ENCODE peak calls at places on chromosome 1, in six cellular contexts. N is A673, Z is WERI-Rb-1, F is body of pancreas, E is mesenchymal stem cell, U is stomach. O is an unnamed sample. For H3K36me3, the result is how much of the 10 kb centered on the place peaks cover.

GRCh38 chr1:10252508-10252907 is 42.1 kb downstream of the KIF1B start:
- DNase-seq in U (no peak), N (peak), Z (no peak), E (peak), F (no peak), O (peak)

GRCh38 chr1:214362188-214362882 is 81.4 kb downstream of the SMYD2 start:
- DNase-seq in U (no peak), N (no peak), Z (no peak), F (no peak), E (peak), O (peak)

GRCh38 chr1:25562101-25562927 is 18.9 kb downstream of the LDLRAP1 start:
- DNase-seq in E (no peak), N (no peak), Z (no peak), U (peak), F (peak), O (no peak)

GRCh38 chr1:152497273-152497672 is 13.3 kb upstream of the LCE5A start:
- DNase-seq in U (no peak), N (peak), F (no peak), Z (peak), E (no peak), O (no peak)

GRCh38 chr1:224820341-224820740 is 109.1 kb upstream of the DNAH14 start:
- DNase-seq in U (no peak), F (no peak), N (no peak), E (no peak), Z (no peak), O (no peak)

GRCh38 chr1:99772809-99773208 is 6.4 kb upstream of the FRRS1 start:
- DNase-seq in U (no peak), F (no peak), N (no peak), E (no peak), Z (no peak), O (no peak)

GRCh38 chr1:221543529-221544120 is 198.3 kb downstream of the DUSP10 start:
- DNase-seq in N (no peak), Z (no peak), F (no peak), E (peak), U (no peak), O (peak)

GRCh38 chr1:178055093-178055492 is 38.8 kb upstream of the RASAL2 start:
- DNase-seq in Z (peak), U (no peak), F (no peak), E (no peak), N (no peak), O (no peak)

GRCh38 chr1:24659993-24660665 is 17.0 kb downstream of the SRRM1 start:
- DNase-seq in N (no peak), Z (no peak), E (no peak), U (no peak), F (no peak), O (no peak)

GRCh38 chr1:48718696-48719095 is 58.0 kb downstream of the BEND5 start:
- DNase-seq in E (no peak), N (no peak), U (no peak), F (no peak), Z (no peak), O (no peak)

GRCh38 chr1:93591833-93592635 is 89.6 kb downstream of the BCAR3 start:
- DNase-seq in E (no peak), U (peak), F (peak), N (no peak), Z (peak), O (no peak)

GRCh38 chr1:169809370-169810095 is 14.8 kb upstream of the METTL18 start:
- DNase-seq in Z (no peak), N (peak), F (peak), E (peak), U (no peak), O (peak)

GRCh38 chr1:218164930-218165686 is 120.0 kb upstream of the RRP15 start:
- DNase-seq in E (peak), Z (peak), N (peak), U (no peak), F (peak), O (no peak)

GRCh38 chr1:246971322-246971721 is 36.5 kb downstream of the ZNF695 start:
- DNase-seq in Z (peak), U (peak), F (peak), E (peak), N (peak), O (peak)

GRCh38 chr1:16719571-16720402 is 20.5 kb upstream of the RNU1-4 start:
- DNase-seq in N (no peak), E (no peak), U (peak), Z (peak), F (no peak), O (no peak)

GRCh38 chr1:211352985-211353515 is 26.4 kb downstream of the TRAF5 start:
- DNase-seq in E (no peak), Z (peak), F (peak), U (peak), N (peak), O (no peak)

GRCh38 chr1:165369255-165369848 is 12.8 kb upstream of the LMX1A start:
- DNase-seq in Z (peak), F (peak), N (peak), U (peak), E (peak), O (peak)

GRCh38 chr1:197773856-197774255 is 1.4 kb downstream of the DENND1B start:
- DNase-seq in U (no peak), N (peak), F (no peak), E (peak), Z (no peak), O (no peak)

GRCh38 chr1:62706985-62707745 is 19.0 kb upstream of the DOCK7 start:
- DNase-seq in U (peak), E (no peak), F (no peak), Z (no peak), N (no peak), O (no peak)

GRCh38 chr1:59318271-59318865 is 21.5 kb downstream of the FGGY start:
- DNase-seq in N (no peak), F (no peak), U (no peak), Z (no peak), E (no peak), O (no peak)

GRCh38 chr1:159867322-159868064 is 5.0 kb upstream of the VSIG8 start:
- DNase-seq in N (no peak), Z (peak), F (peak), U (peak), E (peak), O (no peak)
- H3K27ac ChIP-seq in N (no peak), Z (no peak), F (peak), U (peak), E (no peak), O (no peak)

DNA sequence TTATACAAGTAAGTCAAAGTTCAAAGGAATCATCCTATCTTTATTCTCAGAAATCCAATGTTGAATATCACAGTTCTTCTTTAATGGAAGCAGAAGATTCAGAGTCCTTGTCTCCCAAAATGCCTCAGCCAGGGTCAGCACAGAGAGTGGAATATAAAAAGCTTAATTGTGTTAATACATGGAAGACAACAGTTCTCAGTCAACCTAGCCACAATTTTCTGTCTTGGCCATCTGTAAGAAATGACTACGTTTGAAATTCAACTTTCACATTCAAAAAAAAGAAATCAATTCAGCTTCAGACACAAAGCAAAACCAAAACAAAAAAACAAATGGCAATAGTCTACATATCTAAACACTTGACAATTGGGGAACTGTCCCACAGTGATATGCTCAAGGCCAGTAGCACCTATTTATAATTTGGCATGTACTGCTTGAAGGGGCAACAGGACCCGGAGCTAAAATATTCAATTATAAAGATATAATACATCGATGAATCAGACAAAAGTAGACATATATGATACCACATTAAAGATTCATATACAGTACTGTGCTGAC is 27.3 kb upstream of the GLIS1 start:
- DNase-seq in F (no peak), E (peak), N (no peak), Z (no peak), U (no peak), O (no peak)
- H3K36me3 ChIP-seq in F (under half), E (under half), N (under half), Z (under half), U (under half), O (under half)

DNA sequence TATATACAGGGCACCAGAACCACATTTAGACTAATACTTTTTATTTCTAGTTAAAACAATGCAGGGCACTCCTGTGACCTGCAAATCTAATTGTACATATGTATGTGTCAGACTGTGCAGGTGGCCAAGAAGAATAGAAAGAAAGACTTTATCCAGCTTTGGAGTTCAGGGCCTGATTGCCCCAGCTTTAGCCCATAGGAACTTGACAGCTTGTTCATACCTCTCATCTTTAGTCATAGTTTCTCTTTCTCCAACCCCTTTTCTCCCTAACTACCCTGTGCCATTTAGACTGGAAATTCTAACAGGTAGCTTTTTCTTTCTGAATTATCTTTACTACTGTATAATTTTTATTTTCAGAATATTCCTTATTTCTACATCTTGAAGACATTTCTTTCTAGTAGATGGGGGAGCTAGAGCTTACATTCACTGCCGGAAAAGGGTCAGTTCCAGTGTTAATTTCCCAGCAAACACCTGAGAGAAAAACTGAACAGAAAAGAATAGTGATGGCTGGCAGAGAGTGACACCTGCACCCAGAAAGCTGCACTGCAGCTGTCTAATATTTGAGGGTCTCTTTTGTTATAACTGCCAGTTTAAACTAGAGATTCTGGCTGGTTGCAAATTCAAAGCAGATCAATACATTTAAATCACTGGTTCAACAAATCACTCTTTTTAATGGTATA is 8.4 kb downstream of the YBX1 start:
- DNase-seq in Z (no peak), F (no peak), U (no peak), E (no peak), N (no peak), O (no peak)
- H3K4me3 ChIP-seq in Z (no peak), F (no peak), U (no peak), E (no peak), N (no peak), O (no peak)

DNA sequence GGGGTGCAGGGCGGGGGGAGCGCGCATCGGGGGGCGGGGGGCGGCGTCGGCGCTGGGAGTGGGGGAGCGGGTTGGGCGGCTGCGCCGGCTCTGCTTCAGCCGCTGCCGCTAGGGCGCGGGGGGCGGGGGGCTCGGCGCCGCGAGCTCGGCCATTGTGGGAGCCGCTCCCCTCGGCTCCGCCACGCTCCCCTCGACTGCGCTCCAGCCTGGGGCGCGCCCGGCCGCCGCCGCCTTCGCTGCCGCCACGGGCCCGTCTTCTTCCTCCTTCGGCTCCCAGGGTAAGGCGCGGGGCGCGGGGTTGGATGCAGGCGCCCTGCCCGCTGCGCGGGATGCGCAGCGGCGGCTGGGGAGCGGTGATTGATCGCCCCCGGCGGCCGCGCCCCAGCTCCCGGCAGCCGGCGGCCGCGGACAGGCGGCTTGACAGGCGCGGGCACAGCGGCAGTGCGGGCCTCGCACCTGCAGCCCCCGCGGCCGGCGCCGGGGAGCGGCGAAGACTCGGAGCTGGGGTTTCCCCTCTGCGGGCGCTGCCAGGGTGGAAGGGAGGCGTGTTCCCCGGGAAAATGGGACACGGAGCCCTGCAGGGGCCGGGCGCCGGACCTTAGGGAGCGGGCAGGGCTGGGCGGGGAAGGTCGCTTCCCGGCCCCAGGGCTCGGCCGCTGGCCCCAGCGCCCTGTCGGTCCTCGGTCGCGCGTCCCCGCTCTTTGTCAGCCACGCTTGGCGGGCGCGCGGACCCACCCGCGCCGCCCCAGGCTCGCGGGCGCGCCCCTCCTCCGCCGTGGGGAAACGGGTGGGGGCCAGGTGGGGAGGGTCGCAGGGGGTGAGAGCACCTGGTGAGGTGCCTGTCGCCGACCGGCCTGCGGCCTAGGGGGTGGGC is 55.4 kb downstream of the NDUFS5 start:
- DNase-seq in E (peak), N (peak), U (no peak), Z (peak), F (no peak), O (no peak)
- H3K27ac ChIP-seq in E (no peak), N (no peak), U (no peak), Z (no peak), F (no peak), O (no peak)

GRCh38 chr1:19079983-19080472 is 123.6 kb upstream of the IFFO2 start:
- DNase-seq in N (no peak), E (no peak), U (peak), F (peak), Z (no peak), O (no peak)

GRCh38 chr1:19076841-19077616 is 120.6 kb upstream of the IFFO2 start:
- DNase-seq in N (no peak), F (no peak), Z (no peak), E (no peak), U (no peak), O (no peak)

GRCh38 chr1:19080715-19081114 is 124.2 kb upstream of the IFFO2 start:
- DNase-seq in F (no peak), Z (no peak), E (peak), U (no peak), N (no peak), O (no peak)

GRCh38 chr1:19079541-19079940 is 123.1 kb upstream of the IFFO2 start:
- DNase-seq in F (no peak), U (no peak), Z (no peak), E (no peak), N (no peak), O (no peak)

GRCh38 chr1:19078503-19078902 is 122.0 kb upstream of the IFFO2 start:
- DNase-seq in Z (peak), N (no peak), U (no peak), F (no peak), E (no peak), O (no peak)
- H3K36me3 ChIP-seq in Z (half or more), N (half or more), U (half or more), F (under half), E (half or more), O (half or more)

DNA sequence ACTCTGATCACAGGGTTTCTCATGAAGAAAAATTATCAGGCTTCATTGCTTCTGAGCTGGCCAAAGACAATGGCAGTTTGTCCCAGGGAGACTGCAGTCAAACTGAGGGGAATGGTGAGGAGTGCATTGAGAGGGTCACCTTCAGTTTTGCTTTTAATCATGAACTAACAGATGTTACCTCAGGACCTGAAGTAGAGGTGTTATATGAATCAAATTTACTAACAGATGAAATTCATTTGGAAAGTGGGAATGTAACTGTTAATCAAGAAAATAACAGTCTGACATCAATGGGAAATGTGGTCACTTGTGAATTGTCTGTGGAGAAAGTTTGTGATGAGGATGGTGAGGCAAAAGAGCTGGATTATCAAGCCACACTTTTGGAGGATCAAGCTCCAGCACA is 79.4 kb upstream of the BMP8A start:
- DNase-seq in E (no peak), F (no peak), U (no peak), N (no peak), Z (no peak), O (no peak)
- H3K4me3 ChIP-seq in E (peak), F (no peak), U (peak), N (peak), Z (no peak), O (peak)